ENCODE peak calls at places on chromosomes 12 and 14, in six cellular contexts. E is GM23338, R is A549, B is HCT116, F is GM12878, V is SK-N-SH. M is an unnamed sample.

GRCh38 chr12:11695321-11695720 is 45.8 kb downstream of the ETV6 start:
- DNase-seq in E (no peak), R (no peak), B (no peak), F (no peak), V (no peak), M (no peak)

GRCh38 chr14:38079886-38080285 is 127.8 kb upstream of the SSTR1 start:
- DNase-seq in E (no peak), R (no peak), B (no peak), F (no peak), V (no peak), M (no peak)

GRCh38 chr14:103091041-103091882 is 3.3 kb upstream of the EXOC3L4 start:
- DNase-seq in E (peak), R (peak), B (no peak), F (no peak), V (peak), M (peak)

GRCh38 chr12:112005419-112006395 is 7.3 kb downstream of the TMEM116 start:
- DNase-seq in E (peak), R (peak), B (peak), F (no peak), V (no peak), M (no peak)

GRCh38 chr14:101721951-101722661 is 39.4 kb upstream of the PPP2R5C start:
- DNase-seq in E (peak), R (no peak), B (no peak), F (no peak), V (no peak), M (peak)

GRCh38 chr14:63928744-63929174 is 76.0 kb downstream of the SYNE2 start:
- DNase-seq in E (no peak), R (no peak), B (no peak), F (no peak), V (peak), M (no peak)

GRCh38 chr14:31229638-31230229 is 22.1 kb upstream of the HECTD1 start:
- DNase-seq in E (peak), R (peak), B (peak), F (no peak), V (no peak), M (peak)

GRCh38 chr14:75476274-75476995 is 45.8 kb upstream of the BATF start:
- DNase-seq in E (peak), R (no peak), B (no peak), F (no peak), V (no peak), M (no peak)

GRCh38 chr14:64113279-64113678 is 180.9 kb downstream of the ESR2 start:
- DNase-seq in E (no peak), R (no peak), B (no peak), F (no peak), V (no peak), M (no peak)

GRCh38 chr14:75126679-75127473 is at the start of gene NEK9:
- DNase-seq in E (peak), R (peak), B (peak), F (peak), V (peak), M (peak)

GRCh38 chr14:48672506-48672905 is 913.7 kb downstream of the RPS29 start:
- DNase-seq in E (no peak), R (no peak), B (no peak), F (no peak), V (no peak), M (no peak)

DNA sequence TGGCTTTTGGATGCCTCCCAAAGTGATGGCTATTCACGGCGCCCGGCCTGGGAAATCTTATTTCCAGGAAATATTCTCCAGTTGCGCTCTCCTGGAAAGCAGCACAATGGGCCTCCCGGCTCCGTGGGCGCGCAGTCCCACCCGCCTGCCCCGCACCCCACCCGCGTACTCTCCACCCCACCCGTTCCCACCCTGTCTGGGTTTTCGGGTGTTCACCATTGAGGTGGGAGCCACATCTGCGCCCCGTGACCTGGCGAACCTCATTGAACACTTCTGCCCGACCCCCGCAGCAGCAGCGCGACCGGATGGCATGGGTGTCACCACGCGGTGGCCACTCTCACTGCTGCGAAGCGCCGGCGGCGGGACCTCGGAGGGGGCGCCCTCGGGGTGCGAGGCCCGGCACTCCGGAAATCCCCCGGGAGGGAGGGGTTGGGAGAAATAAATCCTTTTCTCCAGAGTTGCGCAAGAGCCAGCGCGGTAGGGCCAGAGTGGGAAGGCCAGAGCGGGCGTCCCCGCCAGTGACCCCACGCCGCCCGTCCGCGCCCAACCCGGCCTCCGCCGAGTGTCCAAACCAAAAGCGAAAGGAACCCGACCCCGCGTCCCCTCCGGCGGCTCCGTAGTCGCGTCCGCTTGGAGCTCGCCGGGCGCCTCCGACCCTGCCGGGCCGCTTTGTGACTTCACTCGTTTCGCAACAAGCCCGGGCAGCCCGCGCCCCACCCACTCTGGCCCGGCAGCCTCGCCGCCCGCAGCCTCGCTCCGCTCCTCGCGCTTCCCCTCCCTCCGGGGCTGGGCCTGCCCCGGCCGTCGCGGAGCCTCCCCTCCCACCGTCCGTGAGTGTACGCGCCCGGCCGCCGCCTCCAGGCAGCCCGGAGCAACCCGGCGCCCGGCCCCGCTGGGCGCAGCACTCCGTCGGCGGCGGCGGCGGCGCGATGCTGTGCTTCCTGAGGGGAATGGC is at the start of gene DRAM1:
- DNase-seq in E (peak), R (peak), B (peak), F (no peak), V (peak), M (peak)
- TF ChIP-seq CTCF in E (no peak), R (peak), B (no peak), F (peak), V (peak), M (no peak)

GRCh38 chr14:91041450-91041849 is 19.0 kb downstream of the RPS6KA5 start:
- DNase-seq in E (no peak), R (no peak), B (no peak), F (no peak), V (no peak), M (no peak)
- H3K27ac ChIP-seq in E (no peak), R (no peak), B (no peak), F (no peak), V (no peak), M (no peak)

DNA sequence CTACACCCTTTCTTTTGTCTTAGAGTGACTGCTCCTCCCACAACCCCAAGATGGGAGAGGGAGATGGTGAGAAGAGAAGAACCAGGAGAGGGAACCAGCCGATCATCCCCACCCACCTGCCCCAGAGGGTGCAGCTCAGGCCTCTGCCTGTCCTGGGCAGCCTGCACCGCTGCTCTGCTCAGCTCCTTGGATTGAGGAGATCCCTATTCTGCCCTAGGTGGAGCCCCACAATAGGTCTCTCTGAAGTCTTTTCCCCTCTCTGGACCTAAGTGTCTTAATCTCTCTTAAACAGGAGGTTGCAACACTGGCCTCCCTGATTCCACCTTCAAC is 2.2 kb downstream of the ANKRD33 start:
- DNase-seq in E (no peak), R (no peak), B (no peak), F (no peak), V (peak), M (no peak)
- TF ChIP-seq REST in E (no peak), R (no peak), B (no peak), F (no peak), V (no peak), M (no peak)

DNA sequence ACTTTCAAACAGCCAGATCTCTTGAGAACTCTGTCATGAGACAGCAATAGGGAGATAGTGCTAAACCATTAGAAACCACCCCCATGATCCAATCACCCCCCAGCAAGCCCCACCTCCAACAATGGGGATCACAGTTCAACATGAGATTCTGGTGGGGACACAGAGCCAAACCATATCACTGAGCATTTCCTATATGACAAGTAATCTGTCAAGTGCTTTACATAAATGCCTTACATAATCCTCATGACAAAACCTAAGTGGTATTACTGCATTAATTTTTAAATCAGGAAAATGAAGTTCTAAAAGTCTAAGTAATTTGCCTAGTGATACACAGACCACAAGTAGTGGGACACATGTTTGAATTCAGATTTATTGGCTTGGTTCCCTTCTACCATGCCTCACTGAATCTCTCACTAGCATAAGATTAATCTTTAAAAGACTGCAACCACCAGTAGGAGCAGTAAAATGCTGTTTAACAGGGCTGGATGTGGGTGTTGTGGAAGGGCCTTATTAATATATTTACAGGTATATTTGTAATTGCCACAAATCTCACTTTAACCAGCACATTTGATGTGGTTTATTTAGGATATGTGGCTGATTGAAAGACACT is 323.1 kb upstream of the FBXO33 start:
- DNase-seq in E (no peak), R (no peak), B (no peak), F (no peak), V (no peak), M (no peak)
- TF ChIP-seq CTCF in E (no peak), R (no peak), B (no peak), F (no peak), V (no peak), M (no peak)

M was measured in HL-60.